ENCODE peak calls at places on chromosomes 12 and 14, in ten cellular contexts. M is iris pigment epithelial cell; V is activated T-cell treated with anti-CD3 and anti-CD28 coated beads, Interleukin-2, amount 50 U/mL, for 72 hours; W is ELR; Y is T-helper 2 cell; U is CD4-positive, alpha-beta T cell; A is myocyte; B is choroid plexus epithelial cell; E is HFFc6; T is stimulated activated CD4-positive, alpha-beta T cell treated with anti-CD3 and anti-CD28 coated beads, Interleukin-15, amount 100 ng/mL, for 24 hours. Z is an unnamed sample.

GRCh38 chr12:94308612-94309011 is 151.1 kb downstream of the CEP83 start:
- DNase-seq in M (peak; percentile 43), V (no peak), W (no peak), Y (no peak), U (no peak), A (no peak), B (peak; percentile 71), E (no peak), T (no peak), Z (no peak)

GRCh38 chr14:105533391-105533790 is 7.0 kb downstream of the TMEM121 start:
- DNase-seq in M (no peak), V (no peak), W (no peak), Y (no peak), U (no peak), A (no peak), B (no peak), E (no peak), T (no peak), Z (no peak)

GRCh38 chr14:54591461-54592245 is 24.7 kb downstream of the SAMD4A start:
- DNase-seq in M (no peak), V (no peak), W (peak; percentile 86), Y (no peak), U (no peak), A (no peak), B (no peak), E (no peak), T (no peak), Z (no peak)

GRCh38 chr14:37650356-37651037 is 55.1 kb downstream of the TTC6 start:
- DNase-seq in M (peak; percentile 36), V (no peak), W (no peak), Y (no peak), U (no peak), A (no peak), B (peak; percentile 47), E (no peak), T (no peak), Z (no peak)

GRCh38 chr14:65035049-65035448 is 48.4 kb downstream of the FNTB start:
- DNase-seq in M (no peak), V (no peak), W (no peak), Y (no peak), U (no peak), A (peak; percentile 8), B (no peak), E (no peak), T (no peak), Z (no peak)

GRCh38 chr14:103391048-103391447 is 5.8 kb downstream of the MARK3 start:
- DNase-seq in M (peak; percentile 72), V (peak; percentile 59), W (peak; percentile 87), Y (peak; percentile 29), U (peak; percentile 37), A (peak; percentile 77), B (peak; percentile 93), E (peak; percentile 57), T (peak; percentile 41), Z (peak; percentile 25)

GRCh38 chr12:28781671-28782652 is 367.1 kb upstream of the FAR2 start:
- DNase-seq in M (no peak), V (no peak), W (no peak), Y (no peak), U (no peak), A (no peak), B (no peak), E (no peak), T (no peak), Z (no peak)

GRCh38 chr12:40106655-40107054 is 774 bp upstream of the SLC2A13 start:
- DNase-seq in M (no peak), V (no peak), W (no peak), Y (no peak), U (no peak), A (no peak), B (peak; percentile 10), E (no peak), T (no peak), Z (no peak)

GRCh38 chr12:75389061-75389460 is 1.8 kb upstream of the GLIPR1L2 start:
- DNase-seq in M (peak; percentile 28), V (no peak), W (peak; percentile 84), Y (no peak), U (no peak), A (peak; percentile 41), B (peak; percentile 30), E (peak; percentile 64), T (no peak), Z (no peak)

GRCh38 chr14:61337893-61338292 is 16.5 kb downstream of the PRKCH start:
- DNase-seq in M (no peak), V (peak; percentile 77), W (no peak), Y (peak; percentile 68), U (peak; percentile 67), A (no peak), B (no peak), E (no peak), T (peak; percentile 70), Z (peak; percentile 32)